ENCODE peak calls at places on chromosomes 12 and 14, in four cellular contexts. L is IMR-90, Y is trophoblast cell, Z is neuronal stem cell. D is an unnamed sample.

GRCh38 chr12:1474059-1474537 is 120.3 kb downstream of the FBXL14 start:
- DNase-seq in Z (peak), L (peak), Y (no peak), D (peak)

GRCh38 chr12:103626498-103626897 is 39.4 kb downstream of the STAB2 start:
- DNase-seq in Y (no peak), Z (peak), L (peak), D (peak)

GRCh38 chr12:130983328-130984017 is 29.8 kb downstream of the ADGRD1 start:
- DNase-seq in L (no peak), Z (no peak), Y (no peak), D (no peak)

GRCh38 chr12:119157528-119157927 is 21.2 kb upstream of the HSPB8 start:
- DNase-seq in Z (no peak), Y (no peak), L (no peak), D (no peak)

GRCh38 chr14:99137001-99137700 is 134.8 kb downstream of the BCL11B start:
- DNase-seq in L (no peak), Y (no peak), Z (no peak), D (no peak)

GRCh38 chr14:105421723-105422615 is 2.3 kb downstream of the MTA1 start:
- DNase-seq in Y (no peak), Z (no peak), L (no peak), D (no peak)

GRCh38 chr12:4307593-4308333 is 13.2 kb upstream of the TIGAR start:
- DNase-seq in Y (peak), Z (peak), L (peak), D (peak)

GRCh38 chr12:32494676-32495075 is 95.3 kb downstream of the FGD4 start:
- DNase-seq in Z (no peak), Y (no peak), L (no peak), D (no peak)

GRCh38 chr12:65876898-65877721 is 52.8 kb downstream of the HMGA2 start:
- DNase-seq in L (no peak), Y (no peak), Z (peak), D (peak)

GRCh38 chr12:80648866-80649265 is 58.6 kb upstream of the MYF6 start:
- DNase-seq in L (peak), Y (no peak), Z (no peak), D (peak)

GRCh38 chr14:57976701-57977100 is 110.8 kb upstream of the SLC35F4 start:
- DNase-seq in Z (no peak), L (no peak), Y (no peak), D (no peak)

GRCh38 chr12:47838286-47838931 is 18.7 kb upstream of the HDAC7 start:
- DNase-seq in L (peak), Z (no peak), Y (no peak), D (peak)

GRCh38 chr12:4210158-4210557 is 63.4 kb upstream of the CCND2 start:
- DNase-seq in Y (no peak), L (no peak), Z (no peak), D (no peak)

GRCh38 chr12:81255947-81256346 is 178.1 kb downstream of the ACSS3 start:
- DNase-seq in Y (no peak), Z (no peak), L (no peak), D (no peak)

GRCh38 chr12:57224278-57224972 is 5.1 kb upstream of the SHMT2 start:
- DNase-seq in Y (no peak), Z (no peak), L (no peak), D (no peak)

GRCh38 chr14:101704140-101704539 is 57.4 kb upstream of the PPP2R5C start:
- DNase-seq in Y (no peak), Z (no peak), L (no peak), D (no peak)

GRCh38 chr12:1573960-1574862 is 20.2 kb downstream of the FBXL14 start:
- DNase-seq in L (no peak), Y (no peak), Z (no peak), D (no peak)

GRCh38 chr12:3341594-3341993 is 149.4 kb upstream of the PRMT8 start:
- DNase-seq in L (no peak), Z (no peak), Y (no peak), D (no peak)

GRCh38 chr14:79972230-79972629 is 239.1 kb downstream of the DIO2 start:
- DNase-seq in Y (no peak), Z (no peak), L (peak), D (no peak)

GRCh38 chr14:63923422-63923752 is 70.6 kb downstream of the SYNE2 start:
- DNase-seq in L (no peak), Y (no peak), Z (no peak), D (no peak)

GRCh38 chr14:61461808-61462275 is 140.5 kb downstream of the PRKCH start:
- DNase-seq in Y (peak), L (peak), Z (peak), D (peak)

GRCh38 chr12:82673698-82674097 is 13.0 kb upstream of the TMTC2 start:
- DNase-seq in Z (no peak), L (no peak), Y (no peak), D (no peak)

GRCh38 chr14:100622708-100623485 is 35.7 kb upstream of the BEGAIN start:
- DNase-seq in L (no peak), Y (no peak), Z (no peak), D (no peak)

GRCh38 chr12:64590183-64590582 is 20.1 kb upstream of the RASSF3 start:
- DNase-seq in Y (no peak), L (no peak), Z (no peak), D (no peak)

GRCh38 chr14:61116369-61116768 is 135.3 kb downstream of the SLC38A6 start:
- DNase-seq in Z (no peak), Y (no peak), L (no peak), D (no peak)

GRCh38 chr14:94113908-94114588 is 3.5 kb downstream of the IFI27 start:
- DNase-seq in Z (no peak), L (peak), Y (no peak), D (no peak)

GRCh38 chr12:19857197-19857596 is 417.9 kb downstream of the AEBP2 start:
- DNase-seq in L (no peak), Z (no peak), Y (no peak), D (no peak)
- H3K14ac ChIP-seq in L (no peak), Z (no peak), Y (no peak), D (no peak)

GRCh38 chr14:65255029-65255545 is 152.8 kb upstream of the MAX start:
- DNase-seq in Y (peak), Z (no peak), L (peak), D (peak)
- H3K4me2 ChIP-seq in Y (peak), Z (no peak), L (peak), D (no peak)

DNA sequence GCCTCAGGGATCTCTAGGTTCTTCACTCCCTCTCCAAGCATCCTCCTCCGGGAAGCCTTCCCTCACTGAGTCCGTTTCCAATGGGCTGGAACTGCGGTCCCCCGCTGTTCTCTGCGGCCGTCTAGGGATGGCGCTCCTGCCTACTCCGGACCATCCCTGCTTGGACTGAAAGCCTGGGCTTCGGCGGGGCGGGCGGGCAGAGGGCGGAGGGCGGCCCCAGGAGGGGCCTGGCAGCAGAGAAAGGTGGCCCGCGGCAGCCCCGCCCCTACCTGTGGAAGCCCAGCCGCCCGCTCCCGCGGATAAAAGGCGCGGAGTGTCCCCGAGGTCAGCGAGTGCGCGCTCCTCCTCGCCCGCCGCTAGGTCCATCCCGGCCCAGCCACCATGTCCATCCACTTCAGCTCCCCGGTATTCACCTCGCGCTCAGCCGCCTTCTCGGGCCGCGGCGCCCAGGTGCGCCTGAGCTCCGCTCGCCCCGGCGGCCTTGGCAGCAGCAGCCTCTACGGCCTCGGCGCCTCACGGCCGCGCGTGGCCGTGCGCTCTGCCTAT is at the start of gene KRT7:
- DNase-seq in Y (peak), Z (no peak), L (no peak), D (no peak)
- H3K14ac ChIP-seq in Y (peak), Z (no peak), L (peak), D (peak)

GRCh38 chr14:31194661-31195060 is 12.9 kb downstream of the HECTD1 start:
- DNase-seq in L (no peak), Z (no peak), Y (no peak), D (no peak)
- H3K4me2 ChIP-seq in L (no peak), Z (no peak), Y (no peak), D (no peak)

DNA sequence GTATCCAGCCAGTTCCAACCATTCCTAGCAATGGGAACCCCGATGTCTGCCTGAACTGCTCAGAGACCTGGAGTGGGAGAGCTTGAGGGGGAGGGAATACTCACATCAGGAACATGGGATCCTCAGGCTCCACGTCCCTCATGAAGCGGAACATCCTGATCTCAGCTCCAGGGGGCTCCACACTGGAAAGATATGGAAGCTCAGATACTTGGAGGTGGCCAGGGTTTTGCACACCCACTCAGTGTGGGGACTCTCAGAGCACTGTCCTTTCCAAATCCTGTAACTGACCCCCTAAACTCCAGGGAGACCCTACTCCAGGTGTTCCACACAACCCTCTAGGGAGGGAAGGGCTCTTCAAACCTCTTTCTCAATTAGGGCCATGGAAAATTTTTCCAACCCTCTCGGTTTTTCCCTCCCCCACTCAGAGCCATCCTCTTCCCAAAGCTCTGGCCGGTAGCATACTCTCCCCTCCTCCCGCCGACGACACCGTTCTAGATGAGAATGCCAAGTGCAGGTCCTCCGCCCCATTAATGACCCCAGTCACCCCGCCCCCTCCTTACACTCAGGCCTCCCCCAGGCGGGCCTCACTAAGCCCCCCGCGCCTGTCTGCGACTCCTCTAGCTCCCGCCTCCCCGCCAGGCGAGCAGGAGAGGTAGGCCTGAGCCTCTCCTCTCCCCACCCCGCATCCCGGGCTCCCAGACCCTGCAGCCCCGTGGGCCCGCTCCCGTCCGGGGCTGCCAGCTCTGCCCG is 585 bp downstream of the MLF2 start:
- DNase-seq in Z (no peak), L (peak), Y (no peak), D (peak)
- H3K14ac ChIP-seq in Z (no peak), L (peak), Y (peak), D (peak)

GRCh38 chr14:65224799-65225198 is 122.5 kb upstream of the MAX start:
- DNase-seq in Z (no peak), L (no peak), Y (no peak), D (no peak)

GRCh38 chr14:65223636-65224035 is 121.3 kb upstream of the MAX start:
- DNase-seq in L (no peak), Z (no peak), Y (no peak), D (no peak)

GRCh38 chr14:65225299-65226159 is 123.2 kb upstream of the MAX start:
- DNase-seq in L (no peak), Y (peak), Z (no peak), D (no peak)

GRCh38 chr14:65219353-65219752 is 117.0 kb upstream of the MAX start:
- DNase-seq in L (no peak), Z (no peak), Y (no peak), D (no peak)

GRCh38 chr14:65222434-65222833 is 120.1 kb upstream of the MAX start:
- DNase-seq in L (peak), Y (peak), Z (no peak), D (peak)
- H3K4me2 ChIP-seq in L (no peak), Y (no peak), Z (no peak), D (no peak)

DNA sequence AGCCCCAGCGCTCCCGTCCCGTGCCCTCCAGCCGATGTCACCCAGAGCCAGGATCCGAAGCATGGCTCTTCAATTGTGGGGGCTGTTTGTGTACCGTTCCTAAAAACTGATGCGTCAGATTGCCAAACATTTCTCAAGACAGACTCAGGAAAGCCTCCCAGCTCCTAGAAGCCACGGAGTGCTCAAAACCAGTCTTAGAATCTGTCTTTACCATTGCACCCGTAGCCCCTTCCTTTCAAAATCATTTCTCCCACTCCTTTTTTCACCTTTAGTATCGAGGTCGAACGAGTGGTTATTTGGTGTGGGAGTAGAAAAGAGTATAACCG is 557 bp downstream of the STK38L start:
- DNase-seq in L (peak), Y (no peak), Z (no peak), D (no peak)
- H3K14ac ChIP-seq in L (peak), Y (peak), Z (no peak), D (no peak)

DNA sequence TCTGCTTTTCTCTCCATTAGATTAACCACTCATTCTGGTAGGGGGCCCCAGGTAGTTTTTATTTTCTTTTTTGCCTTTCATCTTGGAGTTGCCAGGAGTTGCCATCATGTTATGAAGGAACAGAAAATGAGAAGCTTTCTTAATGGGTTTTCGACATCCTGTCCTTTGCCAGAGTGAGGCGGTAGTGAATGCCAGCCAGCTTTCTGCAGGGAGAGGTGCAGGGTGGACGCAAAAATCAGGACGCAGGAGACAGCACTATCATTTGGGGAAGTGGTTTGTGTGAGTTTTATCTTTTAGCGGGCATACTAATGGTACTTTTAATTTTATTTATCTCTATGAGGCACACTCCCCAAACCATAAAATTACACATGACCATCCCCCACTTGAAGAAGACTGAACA is 1.7 kb downstream of the RASSF8 start:
- DNase-seq in Y (no peak), L (peak), Z (no peak), D (peak)
- H3K4me2 ChIP-seq in Y (peak), L (peak), Z (peak), D (peak)

D was measured in mesenchymal stem cell.